ENCODE peak calls at places on chromosomes 12 and 14, in four cellular contexts. W is adrenal gland, D is fibroblast of lung, V is GM23248. P is an unnamed sample.

GRCh38 chr12:124837958-124838803 is 25.5 kb downstream of the SCARB1 start:
- DNase-seq in W (peak), D (peak), V (peak), P (no peak)

GRCh38 chr12:100348657-100349454 is 8.0 kb upstream of the SLC17A8 start:
- DNase-seq in W (no peak), D (peak), V (peak), P (no peak)

GRCh38 chr14:90811641-90812040 is 4.6 kb downstream of the TTC7B start:
- DNase-seq in W (no peak), D (no peak), V (no peak), P (no peak)

GRCh38 chr12:123614531-123614930 is 12.6 kb downstream of the DDX55 start:
- DNase-seq in W (peak), D (peak), V (peak), P (no peak)

GRCh38 chr12:12736759-12737676 is 19.9 kb downstream of the CDKN1B start:
- DNase-seq in W (no peak), D (peak), V (peak), P (no peak)

GRCh38 chr14:59619071-59619470 is 42.5 kb upstream of the CCDC175 start:
- DNase-seq in W (no peak), D (no peak), V (no peak), P (no peak)

GRCh38 chr12:132285991-132286681 is 43.3 kb downstream of the GALNT9 start:
- DNase-seq in W (peak), D (peak), V (peak), P (peak)

GRCh38 chr12:124727244-124727673 is 136.4 kb downstream of the SCARB1 start:
- DNase-seq in W (peak), D (peak), V (peak), P (no peak)

GRCh38 chr12:120321382-120322202 is 6.0 kb downstream of the PLA2G1B start:
- DNase-seq in W (no peak), D (no peak), V (no peak), P (no peak)

GRCh38 chr12:113857371-113857770 is 108.8 kb downstream of the RBM19 start:
- DNase-seq in W (no peak), D (no peak), V (no peak), P (no peak)

GRCh38 chr14:104634031-104634760 is 29.6 kb upstream of the TMEM179 start:
- DNase-seq in W (no peak), D (no peak), V (no peak), P (no peak)

GRCh38 chr12:26188132-26188531 is 7.2 kb upstream of the SSPN start:
- DNase-seq in W (no peak), D (peak), V (peak), P (no peak)

GRCh38 chr14:90681889-90682429 is 134.3 kb downstream of the TTC7B start:
- DNase-seq in W (no peak), D (no peak), V (no peak), P (no peak)

GRCh38 chr14:102086346-102086971 is 385 bp downstream of the HSP90AA1 start:
- DNase-seq in W (no peak), D (peak), V (peak), P (no peak)

GRCh38 chr14:50471838-50472465 is 60.4 kb downstream of the MAP4K5 start:
- DNase-seq in W (no peak), D (no peak), V (no peak), P (no peak)

GRCh38 chr14:92914087-92914656 is 8.8 kb upstream of the CHGA start:
- DNase-seq in W (peak), D (peak), V (peak), P (no peak)

GRCh38 chr12:122516544-122517361 is 10.0 kb downstream of the RSRC2 start:
- DNase-seq in W (no peak), D (no peak), V (no peak), P (no peak)

GRCh38 chr12:78194448-78194847 is 363.8 kb downstream of the NAV3 start:
- DNase-seq in W (no peak), D (peak), V (peak), P (no peak)

GRCh38 chr12:66297080-66297479 is 5.2 kb upstream of the HELB start:
- DNase-seq in W (no peak), D (no peak), V (no peak), P (no peak)

GRCh38 chr14:104690861-104691455 is 1.5 kb downstream of the INF2 start:
- DNase-seq in W (no peak), D (no peak), V (no peak), P (no peak)

GRCh38 chr14:92386165-92386564 is 63.2 kb downstream of the SLC24A4 start:
- DNase-seq in W (no peak), D (no peak), V (no peak), P (no peak)

GRCh38 chr14:64910847-64911495 is 3.3 kb upstream of the CHURC1 start:
- DNase-seq in W (no peak), D (peak), V (peak), P (no peak)

GRCh38 chr12:75825686-75826085 is 205.9 kb downstream of the PHLDA1 start:
- DNase-seq in W (no peak), D (peak), V (peak), P (no peak)

GRCh38 chr14:89293349-89293916 is 123.6 kb downstream of the FOXN3 start:
- DNase-seq in W (no peak), D (no peak), V (no peak), P (peak)

GRCh38 chr14:49594347-49595089 is 4.2 kb upstream of the LRR1 start:
- DNase-seq in W (peak), D (peak), V (peak), P (no peak)

GRCh38 chr14:29444805-29445204 is 482.8 kb downstream of the PRKD1 start:
- DNase-seq in W (no peak), D (peak), V (peak), P (no peak)

GRCh38 chr12:28089363-28089762 is 100.9 kb upstream of the CCDC91 start:
- DNase-seq in W (no peak), D (peak), V (peak), P (no peak)

GRCh38 chr14:97977711-97978261 is 1180.6 kb downstream of the VRK1 start:
- DNase-seq in W (peak), D (peak), V (peak), P (peak)

GRCh38 chr12:51368640-51369517 is 22.3 kb downstream of the GALNT6 start:
- DNase-seq in W (peak), D (peak), V (no peak), P (no peak)

GRCh38 chr14:105075364-105076295 is 10.4 kb upstream of the GPR132 start:
- DNase-seq in W (peak), D (peak), V (peak), P (no peak)

GRCh38 chr12:119444462-119445044 is 110.0 kb downstream of the CCDC60 start:
- DNase-seq in W (peak), D (peak), V (peak), P (peak)

GRCh38 chr12:50390284-50390683 is 6.1 kb downstream of the FAM186A start:
- DNase-seq in W (peak), D (peak), V (peak), P (no peak)

GRCh38 chr14:85532981-85533820 is 3.3 kb downstream of the FLRT2 start:
- DNase-seq in W (peak), D (peak), V (peak), P (peak)

GRCh38 chr12:130511285-130511684 is 173.6 kb downstream of the PIWIL1 start:
- DNase-seq in W (no peak), D (no peak), V (no peak), P (no peak)

GRCh38 chr12:49028666-49029275 is 10.2 kb upstream of the PRKAG1 start:
- DNase-seq in W (no peak), D (no peak), V (no peak), P (no peak)

P was measured in H1.